ENCODE peak calls at places on chromosomes 12 and 14, in seven cellular contexts. H is IMR-90, N is prostate gland, C is A549, L is Peyer's patch, K is NB4, W is K562. Q is an unnamed sample.

GRCh38 chr12:69331846-69332684 is 16.1 kb upstream of the LYZ start:
- DNase-seq in H (no peak), N (no peak), C (no peak), L (no peak), K (no peak), W (no peak), Q (no peak)

GRCh38 chr14:103188691-103189480 is 65.6 kb downstream of the TNFAIP2 start:
- DNase-seq in H (no peak), N (no peak), C (no peak), L (no peak), K (no peak), W (no peak), Q (no peak)

GRCh38 chr14:92644166-92644565 is 104.3 kb downstream of the LGMN start:
- DNase-seq in H (peak), N (no peak), C (no peak), L (no peak), K (no peak), W (no peak), Q (peak)

GRCh38 chr12:100539209-100539608 is 34.3 kb upstream of the GAS2L3 start:
- DNase-seq in H (peak), N (no peak), C (no peak), L (no peak), K (peak), W (peak), Q (no peak)

GRCh38 chr14:73245401-73246325 is 8.4 kb downstream of the PAPLN start:
- DNase-seq in H (no peak), N (no peak), C (no peak), L (peak), K (peak), W (peak), Q (no peak)

GRCh38 chr12:89098390-89099102 is 253.8 kb downstream of the DUSP6 start:
- DNase-seq in H (peak), N (no peak), C (no peak), L (no peak), K (no peak), W (no peak), Q (no peak)

GRCh38 chr12:15829255-15829654 is 40.1 kb upstream of the EPS8 start:
- DNase-seq in H (no peak), N (no peak), C (no peak), L (no peak), K (no peak), W (no peak), Q (no peak)

GRCh38 chr14:98510392-98510791 is 761.6 kb downstream of the BCL11B start:
- DNase-seq in H (no peak), N (no peak), C (no peak), L (no peak), K (no peak), W (no peak), Q (no peak)

GRCh38 chr14:106277503-106277902 is 751.1 kb downstream of the TMEM121 start:
- DNase-seq in H (no peak), N (no peak), C (no peak), L (peak), K (peak), W (peak), Q (peak)

GRCh38 chr14:74483321-74483720 is 9.8 kb downstream of the NPC2 start:
- DNase-seq in H (peak), N (no peak), C (no peak), L (no peak), K (no peak), W (no peak), Q (no peak)

GRCh38 chr14:105144231-105144665 is 24.3 kb downstream of the JAG2 start:
- DNase-seq in H (no peak), N (no peak), C (no peak), L (no peak), K (no peak), W (no peak), Q (no peak)

GRCh38 chr12:56220611-56221232 is 1.0 kb downstream of the RNF41 start:
- DNase-seq in H (peak), N (no peak), C (no peak), L (peak), K (peak), W (no peak), Q (no peak)

GRCh38 chr12:124380793-124381453 is 86.0 kb downstream of the RFLNA start:
- DNase-seq in H (no peak), N (no peak), C (no peak), L (no peak), K (peak), W (no peak), Q (no peak)
- TF ChIP-seq POLR2A in H (no peak), N (no peak), C (no peak), L (no peak), K (no peak), W (no peak), Q (no peak)

GRCh38 chr12:53231859-53232640 is at the start of gene RARG:
- DNase-seq in H (no peak), N (peak), C (peak), L (peak), K (no peak), W (peak), Q (peak)
- TF ChIP-seq POLR2A in H (no peak), N (peak), C (peak), L (no peak), K (no peak), W (no peak), Q (peak)

GRCh38 chr12:130929363-130929762 is 24.3 kb upstream of the ADGRD1 start:
- DNase-seq in H (no peak), N (no peak), C (no peak), L (no peak), K (no peak), W (no peak), Q (no peak)
- TF ChIP-seq POLR2A in H (no peak), N (no peak), C (no peak), L (no peak), K (no peak), W (no peak), Q (no peak)

GRCh38 chr12:6452908-6453630 is 1.2 kb downstream of the TAPBPL start:
- DNase-seq in H (no peak), N (no peak), C (no peak), L (peak), K (no peak), W (no peak), Q (no peak)
- TF ChIP-seq POLR2A in H (no peak), N (peak), C (no peak), L (peak), K (no peak), W (no peak), Q (no peak)

GRCh38 chr14:101365329-101366158 is 195.8 kb upstream of the DIO3 start:
- DNase-seq in H (no peak), N (no peak), C (no peak), L (no peak), K (no peak), W (no peak), Q (no peak)

GRCh38 chr14:101363261-101363555 is 198.1 kb upstream of the DIO3 start:
- DNase-seq in H (no peak), N (no peak), C (no peak), L (no peak), K (no peak), W (no peak), Q (no peak)

GRCh38 chr14:101362529-101363260 is 198.6 kb upstream of the DIO3 start:
- DNase-seq in H (no peak), N (no peak), C (no peak), L (no peak), K (no peak), W (no peak), Q (no peak)

GRCh38 chr14:101363880-101364391 is 197.4 kb upstream of the DIO3 start:
- DNase-seq in H (no peak), N (no peak), C (no peak), L (no peak), K (no peak), W (no peak), Q (no peak)

GRCh38 chr14:101364503-101365328 is 196.6 kb upstream of the DIO3 start:
- DNase-seq in H (no peak), N (no peak), C (no peak), L (no peak), K (no peak), W (no peak), Q (no peak)
- TF ChIP-seq POLR2A in H (no peak), N (no peak), C (no peak), L (no peak), K (no peak), W (no peak), Q (no peak)

GRCh38 chr14:90814806-90815566 is 1.2 kb downstream of the TTC7B start:
- DNase-seq in H (no peak), N (peak), C (no peak), L (no peak), K (no peak), W (no peak), Q (no peak)
- TF ChIP-seq POLR2A in H (no peak), N (no peak), C (no peak), L (no peak), K (no peak), W (no peak), Q (no peak)

GRCh38 chr12:644293-644639 is 19.0 kb downstream of the NINJ2 start:
- DNase-seq in H (no peak), N (no peak), C (no peak), L (no peak), K (no peak), W (peak), Q (no peak)

GRCh38 chr12:645563-646071 is 17.6 kb downstream of the NINJ2 start:
- DNase-seq in H (peak), N (no peak), C (no peak), L (no peak), K (peak), W (peak), Q (peak)

GRCh38 chr12:643478-644292 is 19.6 kb downstream of the NINJ2 start:
- DNase-seq in H (no peak), N (no peak), C (no peak), L (peak), K (peak), W (peak), Q (no peak)

GRCh38 chr12:644818-645552 is 18.3 kb downstream of the NINJ2 start:
- DNase-seq in H (no peak), N (no peak), C (no peak), L (no peak), K (no peak), W (peak), Q (no peak)

GRCh38 chr12:642633-643477 is 20.4 kb downstream of the NINJ2 start:
- DNase-seq in H (peak), N (peak), C (peak), L (peak), K (peak), W (peak), Q (no peak)
- TF ChIP-seq POLR2A in H (no peak), N (no peak), C (peak), L (no peak), K (peak), W (peak), Q (no peak)

GRCh38 chr14:39184628-39185255 is 9.7 kb downstream of the PNN start:
- DNase-seq in H (no peak), N (no peak), C (no peak), L (no peak), K (no peak), W (no peak), Q (no peak)
- TF ChIP-seq POLR2A in H (no peak), N (no peak), C (no peak), L (no peak), K (no peak), W (peak), Q (no peak)